ENCODE peak calls at places on chromosomes 1 and 21, in nine cellular contexts. K, Y, Q, J, O, S, P, N and A are unnamed samples.

GRCh38 chr1:79161077-79161476 is 154.5 kb upstream of the ADGRL4 start:
- DNase-seq in S (no peak), P (no peak), O (no peak), Q (no peak), J (no peak), Y (no peak), K (no peak), N (peak), A (no peak)

GRCh38 chr1:54804471-54805132 is 3.5 kb upstream of the TTC22 start:
- DNase-seq in J (no peak), Y (no peak), S (no peak), K (no peak), N (peak), Q (no peak), O (no peak), P (peak), A (no peak)

GRCh38 chr1:223886516-223886921 is 40.8 kb upstream of the TP53BP2 start:
- DNase-seq in Q (no peak), Y (peak), K (no peak), O (no peak), P (no peak), S (no peak), J (no peak), N (no peak), A (no peak)

GRCh38 chr1:165648919-165649572 is 18.0 kb downstream of the MGST3 start:
- DNase-seq in K (no peak), Y (no peak), N (no peak), Q (no peak), S (no peak), P (no peak), J (no peak), O (no peak), A (peak)

GRCh38 chr21:44094832-44095231 is 12.4 kb upstream of the PWP2 start:
- DNase-seq in S (no peak), O (no peak), Y (no peak), J (no peak), Q (no peak), P (no peak), N (no peak), K (no peak), A (no peak)

GRCh38 chr1:85617582-85618237 is 37.1 kb downstream of the CCN1 start:
- DNase-seq in S (no peak), N (peak), J (no peak), P (no peak), Y (no peak), K (no peak), O (peak), Q (no peak), A (no peak)

GRCh38 chr21:25561668-25562641 is 45.3 kb downstream of the MRPL39 start:
- DNase-seq in P (peak), O (peak), K (peak), J (peak), Y (no peak), N (peak), Q (no peak), S (no peak), A (peak)

GRCh38 chr1:214638474-214638807 is 35.4 kb downstream of the CENPF start:
- DNase-seq in K (no peak), O (no peak), J (no peak), P (no peak), N (no peak), Q (no peak), Y (no peak), S (no peak), A (no peak)

GRCh38 chr1:9249534-9250335 is 15.2 kb downstream of the H6PD start:
- DNase-seq in P (no peak), N (peak), S (peak), K (peak), Y (peak), J (peak), O (peak), Q (no peak), A (peak)

GRCh38 chr1:65820983-65821382 is 28.3 kb downstream of the PDE4B start:
- DNase-seq in Q (no peak), J (no peak), Y (no peak), S (no peak), K (peak), P (no peak), O (no peak), N (peak), A (no peak)

GRCh38 chr1:3097861-3098260 is 28.9 kb downstream of the PRDM16 start:
- DNase-seq in S (no peak), K (no peak), Q (no peak), J (no peak), O (no peak), Y (no peak), N (no peak), P (no peak), A (no peak)

GRCh38 chr1:197911857-197912696 is 5.1 kb upstream of the LHX9 start:
- DNase-seq in J (no peak), O (no peak), Y (no peak), Q (no peak), K (no peak), S (no peak), P (no peak), N (no peak), A (no peak)

GRCh38 chr1:1240822-1241587 is 5.5 kb downstream of the C1QTNF12 start:
- DNase-seq in S (no peak), Q (no peak), O (no peak), P (no peak), J (no peak), N (no peak), K (no peak), Y (peak), A (peak)

GRCh38 chr1:31750858-31751638 is 13.1 kb downstream of the ADGRB2 start:
- DNase-seq in P (no peak), N (peak), J (no peak), S (no peak), Q (no peak), K (no peak), O (no peak), Y (no peak), A (no peak)

GRCh38 chr1:31703431-31704260 is at the start of gene COL16A1:
- DNase-seq in N (peak), S (no peak), Q (peak), O (peak), Y (no peak), K (no peak), J (peak), P (peak), A (peak)

GRCh38 chr1:222417264-222417663 is 130.6 kb downstream of the HHIPL2 start:
- DNase-seq in Q (no peak), S (no peak), P (no peak), O (no peak), K (no peak), Y (no peak), J (no peak), N (no peak), A (no peak)
- H3K4me3 ChIP-seq in Q (no peak), S (no peak), P (no peak), O (no peak), K (no peak), Y (no peak), J (no peak), N (no peak), A (no peak)

GRCh38 chr1:193058529-193059281 is 455 bp downstream of the UCHL5 start:
- DNase-seq in K (peak), Q (peak), Y (peak), P (peak), O (peak), N (peak), J (peak), S (peak), A (peak)
- TF ChIP-seq POLR2A in K (no peak), Q (no peak), Y (peak), P (no peak), O (no peak), N (no peak), J (no peak), S (peak), A (no peak)

GRCh38 chr21:16534408-16535099 is 804.8 kb downstream of the USP25 start:
- DNase-seq in P (peak), N (peak), O (peak), Q (peak), Y (no peak), K (peak), S (no peak), J (peak), A (peak)
- H3K4me3 ChIP-seq in P (peak), N (peak), O (peak), Q (no peak), Y (no peak), K (peak), S (no peak), J (no peak), A (no peak)

GRCh38 chr1:209805875-209806760 is at the start of gene IRF6:
- DNase-seq in S (peak), K (peak), N (peak), Y (no peak), J (peak), O (peak), Q (peak), P (peak), A (peak)
- TF ChIP-seq POLR2A in S (peak), K (no peak), N (no peak), Y (no peak), J (peak), O (peak), Q (no peak), P (peak), A (peak)